ENCODE peak calls at places on chromosomes 6 and 20, in eight cellular contexts. Q, N, V, Z, S, W, A and X are unnamed samples.

GRCh38 chr6:42249279-42249678 is 31.6 kb upstream of the MRPS10 start:
- DNase-seq in V (no peak), N (no peak), Z (no peak), Q (no peak), S (no peak), W (no peak), A (no peak), X (no peak)

GRCh38 chr20:14342910-14343309 is 5.5 kb upstream of the FLRT3 start:
- DNase-seq in A (no peak), S (no peak), Z (no peak), W (no peak), N (no peak), Q (no peak), V (no peak), X (no peak)

GRCh38 chr6:82298012-82298411 is 50.5 kb upstream of the IBTK start:
- DNase-seq in N (no peak), W (no peak), A (no peak), Q (peak; percentile 58), S (peak; percentile 7), Z (peak; percentile 49), V (no peak), X (no peak)

GRCh38 chr20:50810842-50811241 is 16.0 kb downstream of the BCAS4 start:
- DNase-seq in V (no peak), Z (no peak), A (no peak), W (no peak), N (no peak), Q (no peak), S (no peak), X (no peak)

GRCh38 chr6:131923356-131923755 is 27.8 kb downstream of the CCN2 start:
- DNase-seq in Q (peak; percentile 45), Z (peak; percentile 93), V (no peak), S (no peak), W (peak; percentile 35), A (no peak), N (peak; percentile 69), X (no peak)

GRCh38 chr6:158628542-158628941 is 16.0 kb downstream of the DYNLT1 start:
- DNase-seq in A (peak; percentile 51), V (no peak), N (no peak), Z (peak; percentile 41), W (no peak), Q (no peak), S (no peak), X (no peak)

GRCh38 chr20:57442160-57442887 is 51.1 kb downstream of the RBM38 start:
- DNase-seq in A (no peak), V (peak; percentile 80), Z (no peak), Q (no peak), S (no peak), W (no peak), N (no peak), X (no peak)

GRCh38 chr20:17385798-17386197 is 145.4 kb downstream of the BFSP1 start:
- DNase-seq in Z (no peak), A (no peak), N (no peak), W (no peak), V (no peak), S (no peak), Q (no peak), X (no peak)

GRCh38 chr6:119612871-119613515 is 263.4 kb upstream of the MAN1A1 start:
- DNase-seq in V (no peak), N (no peak), S (no peak), W (no peak), Z (no peak), Q (peak; percentile 25), A (no peak), X (no peak)

GRCh38 chr20:44643596-44644383 is 7.7 kb downstream of the ADA start:
- DNase-seq in Q (peak; percentile 82), Z (peak; percentile 96), W (peak; percentile 75), S (peak; percentile 62), A (peak; percentile 78), V (no peak), N (peak; percentile 56), X (no peak)

GRCh38 chr20:41394081-41394480 is 27.5 kb upstream of the EMILIN3 start:
- DNase-seq in Q (no peak), Z (no peak), S (no peak), A (no peak), N (no peak), W (no peak), V (no peak), X (no peak)
- H3K27ac ChIP-seq in Q (no peak overlapping the region), Z (no peak overlapping the region), S (no peak overlapping the region), A (no peak overlapping the region), N (no peak overlapping the region), W (no peak overlapping the region), V (no peak overlapping the region), X (no peak overlapping the region)

GRCh38 chr20:4012631-4013030 is 2.7 kb downstream of the RNF24 start:
- DNase-seq in A (no peak), N (no peak), W (no peak), V (no peak), Q (peak; percentile 38), S (no peak), Z (no peak), X (no peak)

GRCh38 chr20:4014031-4014474 is 1.3 kb downstream of the RNF24 start:
- DNase-seq in N (peak; percentile 65), W (no peak), Z (peak; percentile 64), A (no peak), V (no peak), Q (peak; percentile 79), S (peak; percentile 73), X (no peak)

GRCh38 chr20:4016349-4017050 is 1.1 kb upstream of the RNF24 start:
- DNase-seq in W (no peak), S (no peak), V (no peak), A (no peak), Q (no peak), Z (peak; percentile 52), N (no peak), X (no peak)

GRCh38 chr20:4011226-4011975 is 4.0 kb downstream of the RNF24 start:
- DNase-seq in W (no peak), A (no peak), V (no peak), S (no peak), N (no peak), Q (no peak), Z (no peak), X (no peak)

GRCh38 chr20:4013041-4013440 is 2.3 kb downstream of the RNF24 start:
- DNase-seq in N (no peak), S (no peak), A (no peak), Q (no peak), Z (no peak), W (no peak), V (no peak), X (no peak)
- H3K4me1 ChIP-seq in N (peaks cover 3% of the 10 kb centered on the region), S (peaks cover 44% of the 10 kb centered on the region), A (peaks cover 37% of the 10 kb centered on the region), Q (peaks cover 5% of the 10 kb centered on the region), Z (peaks cover 4% of the 10 kb centered on the region), W (peaks cover 34% of the 10 kb centered on the region), V (no peaks in the 10 kb centered on the region), X (peaks cover 18% of the 10 kb centered on the region)

GRCh38 chr6:106885659-106886058 is 88.9 kb downstream of the CD24 start:
- DNase-seq in S (no peak), A (no peak), Z (no peak), W (no peak), Q (no peak), V (no peak), N (no peak), X (no peak)

GRCh38 chr6:106882601-106883518 is 91.7 kb downstream of the CD24 start:
- DNase-seq in A (no peak), Z (no peak), W (no peak), N (no peak), Q (no peak), S (no peak), V (no peak), X (no peak)

GRCh38 chr6:106882133-106882532 is 92.4 kb downstream of the CD24 start:
- DNase-seq in A (no peak), Q (no peak), S (no peak), N (no peak), V (no peak), W (no peak), Z (no peak), X (no peak)

GRCh38 chr6:106884576-106884975 is 90.0 kb downstream of the CD24 start:
- DNase-seq in W (no peak), S (no peak), N (no peak), Z (no peak), Q (no peak), V (no peak), A (no peak), X (no peak)

GRCh38 chr6:106883808-106884262 is 90.7 kb downstream of the CD24 start:
- DNase-seq in V (no peak), N (no peak), Q (no peak), S (no peak), W (no peak), Z (no peak), A (no peak), X (no peak)
- H3K27ac ChIP-seq in V (no peak overlapping the region), N (no peak overlapping the region), Q (no peak overlapping the region), S (peak overlapping the region; percentile 62), W (no peak overlapping the region), Z (no peak overlapping the region), A (no peak overlapping the region), X (no peak overlapping the region)

GRCh38 chr6:13434455-13434775 is 53.0 kb downstream of the GFOD1 start:
- DNase-seq in V (no peak), Q (no peak), S (no peak), Z (no peak), W (no peak), N (no peak), A (no peak), X (no peak)
- H3K4me1 ChIP-seq in V (no peaks in the 10 kb centered on the region), Q (peaks cover 6% of the 10 kb centered on the region), S (peaks cover 19% of the 10 kb centered on the region), Z (no peaks in the 10 kb centered on the region), W (peaks cover 74% of the 10 kb centered on the region), N (peaks cover 18% of the 10 kb centered on the region), A (peaks cover 8% of the 10 kb centered on the region), X (peaks cover 28% of the 10 kb centered on the region)

GRCh38 chr6:145705561-145705960 is 29.8 kb downstream of the EPM2A start:
- DNase-seq in Z (no peak), V (no peak), Q (peak; percentile 51), S (no peak), A (no peak), W (no peak), N (no peak), X (no peak)
- H3K27ac ChIP-seq in Z (no peak overlapping the region), V (no peak overlapping the region), Q (no peak overlapping the region), S (no peak overlapping the region), A (no peak overlapping the region), W (no peak overlapping the region), N (no peak overlapping the region), X (no peak overlapping the region)

GRCh38 chr20:19828233-19828632 is 70.2 kb downstream of the RIN2 start:
- DNase-seq in V (no peak), N (no peak), A (no peak), W (no peak), Z (no peak), S (peak; percentile 64), Q (peak; percentile 71), X (peak; percentile 44)

GRCh38 chr20:19830351-19830750 is 72.3 kb downstream of the RIN2 start:
- DNase-seq in S (no peak), Z (no peak), V (no peak), W (no peak), A (no peak), N (no peak), Q (no peak), X (no peak)

GRCh38 chr20:19826179-19826914 is 68.3 kb downstream of the RIN2 start:
- DNase-seq in Z (no peak), W (no peak), V (no peak), N (no peak), Q (no peak), S (no peak), A (no peak), X (no peak)

GRCh38 chr20:19824861-19825260 is 66.8 kb downstream of the RIN2 start:
- DNase-seq in S (no peak), N (no peak), V (no peak), W (no peak), A (no peak), Q (no peak), Z (no peak), X (no peak)

GRCh38 chr20:19827818-19828217 is 69.8 kb downstream of the RIN2 start:
- DNase-seq in Q (no peak), V (no peak), N (no peak), Z (no peak), W (no peak), S (no peak), A (no peak), X (no peak)
- H3K4me1 ChIP-seq in Q (no peaks in the 10 kb centered on the region), V (no peaks in the 10 kb centered on the region), N (peaks cover 13% of the 10 kb centered on the region), Z (no peaks in the 10 kb centered on the region), W (peaks cover 45% of the 10 kb centered on the region), S (peaks cover 21% of the 10 kb centered on the region), A (peaks cover 5% of the 10 kb centered on the region), X (no peaks in the 10 kb centered on the region)